ENCODE peak calls at places on chromosomes 6 and 20, in four cellular contexts. One of them, this sample, is unnamed.

GRCh38 chr6:52990342-52990741 is 4.7 kb downstream of the GSTA4 start:
- DNase-seq in upper lobe of right lung: no peak
- DNase-seq in dorsolateral prefrontal cortex: no peak
- DNase-seq in left ventricle myocardium inferior: no peak
- DNase-seq in this sample: no peak

GRCh38 chr6:64249129-64249528 is 613.5 kb downstream of the PHF3 start:
- DNase-seq in dorsolateral prefrontal cortex: no peak
- DNase-seq in left ventricle myocardium inferior: no peak
- DNase-seq in upper lobe of right lung: no peak
- DNase-seq in this sample: no peak

GRCh38 chr6:32074996-32075532 is 34.1 kb downstream of the TNXB start:
- DNase-seq in upper lobe of right lung: no peak
- DNase-seq in left ventricle myocardium inferior: no peak
- DNase-seq in dorsolateral prefrontal cortex: no peak
- DNase-seq in this sample: no peak

GRCh38 chr6:108039681-108040080 is 34.9 kb downstream of the OSTM1 start:
- DNase-seq in upper lobe of right lung: no peak
- DNase-seq in dorsolateral prefrontal cortex: no peak
- DNase-seq in left ventricle myocardium inferior: no peak
- DNase-seq in this sample: no peak

GRCh38 chr6:43334466-43335095 is 26.0 kb upstream of the CRIP3 start:
- DNase-seq in upper lobe of right lung: no peak
- DNase-seq in left ventricle myocardium inferior: no peak
- DNase-seq in dorsolateral prefrontal cortex: no peak
- DNase-seq in this sample: no peak

GRCh38 chr6:7649037-7649810 is 59.2 kb downstream of the SNRNP48 start:
- DNase-seq in upper lobe of right lung: no peak
- DNase-seq in left ventricle myocardium inferior: no peak
- DNase-seq in dorsolateral prefrontal cortex: no peak
- DNase-seq in this sample: no peak

GRCh38 chr6:157638779-157639178 is 184.3 kb upstream of the SNX9 start:
- DNase-seq in dorsolateral prefrontal cortex: no peak
- DNase-seq in upper lobe of right lung: no peak
- DNase-seq in left ventricle myocardium inferior: no peak
- DNase-seq in this sample: peak

GRCh38 chr20:32433311-32434021 is 75.3 kb downstream of the ASXL1 start:
- DNase-seq in upper lobe of right lung: no peak
- DNase-seq in left ventricle myocardium inferior: no peak
- DNase-seq in dorsolateral prefrontal cortex: no peak
- DNase-seq in this sample: no peak

GRCh38 chr20:63452341-63453028 is 20.0 kb downstream of the KCNQ2 start:
- DNase-seq in left ventricle myocardium inferior: no peak
- DNase-seq in dorsolateral prefrontal cortex: no peak
- DNase-seq in upper lobe of right lung: no peak
- DNase-seq in this sample: no peak

DNA sequence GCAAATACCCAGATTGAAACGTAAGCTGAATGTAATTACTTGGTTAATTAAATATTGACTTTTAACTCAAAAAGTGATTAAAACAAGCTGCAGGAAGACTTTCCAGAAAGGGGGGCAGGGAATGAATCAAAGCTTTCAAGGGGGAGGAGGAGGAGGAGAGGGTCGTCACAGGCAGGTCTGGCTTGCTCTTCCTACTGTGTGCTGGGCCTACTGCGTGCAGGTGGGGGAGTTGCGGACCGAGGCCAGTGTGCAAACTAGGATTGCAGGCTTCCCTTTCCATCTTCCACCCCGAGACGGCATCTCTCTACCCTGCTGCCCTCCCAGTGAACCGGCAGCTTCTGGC is 1.1 kb downstream of the SULF2 start:
- DNase-seq in upper lobe of right lung: no peak
- DNase-seq in dorsolateral prefrontal cortex: no peak
- DNase-seq in left ventricle myocardium inferior: no peak
- DNase-seq in this sample: no peak
- H3K27ac ChIP-seq in upper lobe of right lung: no peak
- H3K27ac ChIP-seq in dorsolateral prefrontal cortex: no peak
- H3K27ac ChIP-seq in left ventricle myocardium inferior: peak
- H3K27ac ChIP-seq in this sample: no peak

DNA sequence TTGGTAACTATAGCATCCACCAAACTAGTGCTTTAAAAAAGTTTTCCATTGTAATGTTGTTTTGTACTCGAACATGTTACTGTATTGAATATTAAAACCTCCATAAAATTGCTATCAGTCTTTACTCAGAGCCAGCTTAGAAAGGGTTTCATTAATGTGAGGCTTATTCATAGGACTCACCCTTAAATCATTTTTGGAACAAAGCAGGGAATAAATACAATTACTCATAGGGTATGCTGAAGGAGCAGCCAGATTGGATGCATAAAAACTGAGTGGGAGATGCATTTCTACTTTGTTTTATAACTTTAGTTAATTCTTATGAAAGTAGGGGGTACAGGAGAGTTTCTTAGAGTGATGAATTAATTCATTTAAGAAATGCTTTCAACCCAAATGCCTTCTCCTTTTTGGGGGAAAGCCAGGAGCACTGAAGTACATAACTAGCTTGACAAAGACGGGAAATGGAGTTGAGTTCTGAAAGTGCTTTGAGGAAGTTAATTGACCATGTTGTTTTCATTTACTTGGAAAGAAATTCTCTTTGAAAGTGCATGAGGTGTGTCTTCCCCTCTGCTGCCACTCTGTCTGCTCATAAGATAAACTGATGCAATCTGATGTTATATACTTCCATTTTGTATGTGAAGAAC is 90.3 kb downstream of the RNF144B start:
- DNase-seq in left ventricle myocardium inferior: no peak
- DNase-seq in dorsolateral prefrontal cortex: no peak
- DNase-seq in upper lobe of right lung: no peak
- DNase-seq in this sample: no peak
- H3K27ac ChIP-seq in left ventricle myocardium inferior: peak
- H3K27ac ChIP-seq in dorsolateral prefrontal cortex: no peak
- H3K27ac ChIP-seq in upper lobe of right lung: peak
- H3K27ac ChIP-seq in this sample: no peak

GRCh38 chr6:149223934-149224333 is 93.6 kb upstream of the TAB2 start:
- DNase-seq in dorsolateral prefrontal cortex: no peak
- DNase-seq in upper lobe of right lung: no peak
- DNase-seq in left ventricle myocardium inferior: no peak
- DNase-seq in this sample: no peak
- H3K27ac ChIP-seq in dorsolateral prefrontal cortex: peak
- H3K27ac ChIP-seq in upper lobe of right lung: no peak
- H3K27ac ChIP-seq in left ventricle myocardium inferior: no peak
- H3K27ac ChIP-seq in this sample: no peak

DNA sequence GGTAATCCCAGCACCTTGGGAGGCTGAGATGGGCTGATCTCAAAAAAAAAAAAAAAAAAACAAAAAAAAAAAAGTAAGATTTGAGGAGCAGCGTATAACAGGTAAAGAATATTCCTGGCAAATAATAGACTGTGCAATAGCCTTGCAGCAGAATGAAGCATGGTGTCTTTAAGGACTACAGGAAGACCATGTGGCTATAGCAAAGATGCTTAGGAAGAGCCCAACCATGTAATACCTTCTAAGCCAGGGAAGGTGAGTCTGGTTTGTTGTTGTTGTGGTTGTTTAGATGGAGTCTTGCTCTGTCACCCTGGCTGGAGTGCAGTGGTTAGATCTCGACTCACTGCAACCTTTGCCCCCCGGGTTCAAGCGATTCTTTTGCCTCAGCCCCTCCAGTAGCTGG is 14.3 kb upstream of the RBM39 start:
- DNase-seq in dorsolateral prefrontal cortex: no peak
- DNase-seq in upper lobe of right lung: no peak
- DNase-seq in left ventricle myocardium inferior: no peak
- DNase-seq in this sample: no peak
- H3K27ac ChIP-seq in dorsolateral prefrontal cortex: no peak
- H3K27ac ChIP-seq in upper lobe of right lung: no peak
- H3K27ac ChIP-seq in left ventricle myocardium inferior: no peak
- H3K27ac ChIP-seq in this sample: no peak

GRCh38 chr20:49597825-49598395 is 30.0 kb upstream of the PTGIS start:
- DNase-seq in upper lobe of right lung: no peak
- DNase-seq in dorsolateral prefrontal cortex: no peak
- DNase-seq in left ventricle myocardium inferior: no peak
- DNase-seq in this sample: no peak

GRCh38 chr20:49594143-49594928 is 26.4 kb upstream of the PTGIS start:
- DNase-seq in left ventricle myocardium inferior: peak
- DNase-seq in dorsolateral prefrontal cortex: no peak
- DNase-seq in upper lobe of right lung: no peak
- DNase-seq in this sample: no peak

GRCh38 chr20:49594929-49595311 is 27.0 kb upstream of the PTGIS start:
- DNase-seq in left ventricle myocardium inferior: no peak
- DNase-seq in dorsolateral prefrontal cortex: no peak
- DNase-seq in upper lobe of right lung: no peak
- DNase-seq in this sample: no peak

GRCh38 chr20:49595346-49595745 is 27.4 kb upstream of the PTGIS start:
- DNase-seq in dorsolateral prefrontal cortex: no peak
- DNase-seq in left ventricle myocardium inferior: no peak
- DNase-seq in upper lobe of right lung: no peak
- DNase-seq in this sample: no peak

DNA sequence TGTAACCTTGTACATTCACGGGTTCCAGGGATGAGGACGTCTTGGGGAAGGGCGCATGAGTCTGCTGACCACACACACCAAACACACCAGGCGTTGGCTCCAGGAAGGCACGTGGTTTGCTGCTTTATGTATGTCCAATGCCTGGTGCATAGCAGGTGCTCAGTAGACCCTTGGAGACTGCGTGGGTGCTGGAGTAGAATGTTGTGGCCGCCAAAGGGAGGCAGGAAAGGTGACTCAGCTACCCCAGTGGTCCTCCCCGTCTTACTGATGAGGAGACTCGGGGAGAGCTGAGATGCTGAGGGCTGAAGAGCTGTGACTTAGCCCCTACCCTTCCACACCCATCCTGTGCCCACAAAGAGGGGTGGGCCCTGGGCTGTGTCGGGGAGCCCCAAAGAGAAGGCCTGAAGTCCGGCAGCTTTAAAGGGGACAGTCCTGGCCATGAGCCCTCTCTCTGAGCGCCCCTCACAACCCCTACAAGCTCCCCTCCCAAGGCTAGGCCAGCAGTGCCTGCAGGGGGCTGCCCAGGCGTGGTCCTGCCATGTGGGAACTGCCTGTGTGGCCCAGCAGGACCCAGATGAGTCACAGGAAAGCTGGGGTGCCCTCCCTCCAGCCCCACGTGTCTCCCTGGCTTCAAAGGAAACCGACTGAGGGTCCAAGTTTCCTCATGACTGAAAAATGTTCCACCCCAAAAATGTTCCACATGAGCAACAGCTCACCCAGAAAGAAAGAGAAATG is 28.0 kb upstream of the PTGIS start:
- DNase-seq in left ventricle myocardium inferior: no peak
- DNase-seq in dorsolateral prefrontal cortex: no peak
- DNase-seq in upper lobe of right lung: no peak
- DNase-seq in this sample: peak
- H3K27ac ChIP-seq in left ventricle myocardium inferior: peak
- H3K27ac ChIP-seq in dorsolateral prefrontal cortex: no peak
- H3K27ac ChIP-seq in upper lobe of right lung: peak
- H3K27ac ChIP-seq in this sample: peak

GRCh38 chr20:1266167-1266973 is at the start of gene SNPH:
- DNase-seq in upper lobe of right lung: peak
- DNase-seq in left ventricle myocardium inferior: peak
- DNase-seq in dorsolateral prefrontal cortex: peak
- DNase-seq in this sample: peak
- H3K27ac ChIP-seq in upper lobe of right lung: no peak
- H3K27ac ChIP-seq in left ventricle myocardium inferior: peak
- H3K27ac ChIP-seq in dorsolateral prefrontal cortex: peak
- H3K27ac ChIP-seq in this sample: no peak

DNA sequence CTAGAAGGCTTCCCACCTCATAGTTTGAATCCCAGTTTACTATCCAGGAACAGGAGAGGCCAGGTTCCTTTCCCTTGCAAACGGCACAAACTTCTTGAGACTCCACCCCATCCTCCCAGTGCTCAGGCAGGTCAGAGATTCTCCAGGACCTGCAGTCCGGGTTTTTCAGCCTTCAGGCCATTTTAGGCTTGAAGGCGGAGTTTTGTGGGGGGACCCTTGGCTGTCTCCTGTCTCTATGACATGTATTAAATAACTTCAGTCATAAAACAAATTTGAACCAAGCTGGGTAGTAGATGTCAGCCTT is 230.1 kb downstream of the NFATC2 start:
- DNase-seq in upper lobe of right lung: no peak
- DNase-seq in dorsolateral prefrontal cortex: no peak
- DNase-seq in left ventricle myocardium inferior: no peak
- DNase-seq in this sample: no peak
- H3K27ac ChIP-seq in upper lobe of right lung: no peak
- H3K27ac ChIP-seq in dorsolateral prefrontal cortex: no peak
- H3K27ac ChIP-seq in left ventricle myocardium inferior: no peak
- H3K27ac ChIP-seq in this sample: no peak

DNA sequence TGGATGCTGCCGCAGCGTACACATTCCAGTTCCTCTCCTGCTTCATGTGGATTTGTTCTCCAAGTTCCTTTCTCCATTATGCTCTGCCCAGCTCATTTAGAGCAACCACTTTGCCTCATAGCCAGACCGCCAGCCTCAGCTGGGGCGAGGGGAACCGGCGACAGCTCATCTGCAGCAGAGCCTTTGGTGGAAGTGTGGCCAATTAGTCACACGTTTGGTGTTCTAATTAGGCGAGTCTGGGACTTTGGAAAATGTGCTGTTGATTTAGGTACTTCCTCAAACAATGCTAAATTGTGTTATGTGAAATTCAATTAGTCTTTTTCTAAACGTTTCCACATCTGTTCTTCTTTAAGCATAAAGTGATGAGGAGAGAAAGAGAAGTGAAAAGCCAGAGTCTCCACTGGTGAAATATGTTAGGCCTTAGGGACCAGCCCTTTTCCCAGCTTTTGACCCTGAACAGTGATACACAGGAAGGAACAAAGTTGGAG is 217.9 kb downstream of the TBX18 start:
- DNase-seq in dorsolateral prefrontal cortex: no peak
- DNase-seq in left ventricle myocardium inferior: no peak
- DNase-seq in upper lobe of right lung: no peak
- DNase-seq in this sample: no peak
- H3K27ac ChIP-seq in dorsolateral prefrontal cortex: no peak
- H3K27ac ChIP-seq in left ventricle myocardium inferior: peak
- H3K27ac ChIP-seq in upper lobe of right lung: no peak
- H3K27ac ChIP-seq in this sample: no peak